ENCODE peak calls at places on chromosomes 11 and 22, in five cellular contexts. X is neural crest cell; I is Calu3; D is activated naive CD8-positive, alpha-beta T cell treated with anti-CD3 and anti-CD28 coated beads, Interleukin-2, amount 50 U/mL, for 24 hours; C is neuronal stem cell. V is an unnamed sample.

GRCh38 chr22:36328635-36329216 is 59.0 kb downstream of the MYH9 start:
- DNase-seq in I (no peak), D (peak; percentile 67), X (no peak), C (no peak), V (no peak)

GRCh38 chr11:31806944-31807790 is 4.0 kb downstream of the PAX6 start:
- DNase-seq in C (no peak), D (no peak), I (no peak), X (peak; percentile 3), V (no peak)

GRCh38 chr11:102513869-102514268 is 16.7 kb downstream of the MMP7 start:
- DNase-seq in X (no peak), I (no peak), D (no peak), C (no peak), V (no peak)

GRCh38 chr11:80320765-80321164 is 879.9 kb upstream of the TENM4 start:
- DNase-seq in I (no peak), C (no peak), D (no peak), X (no peak), V (no peak)

GRCh38 chr11:64009710-64010109 is 23.5 kb downstream of the OTUB1 start:
- DNase-seq in I (no peak), C (no peak), X (no peak), D (no peak), V (no peak)

GRCh38 chr11:45152740-45153595 is 6.5 kb downstream of the PRDM11 start:
- DNase-seq in I (no peak), D (no peak), X (no peak), C (no peak), V (no peak)

GRCh38 chr22:44453441-44454112 is 44.5 kb downstream of the RTL6 start:
- DNase-seq in D (no peak), I (no peak), X (no peak), C (no peak), V (no peak)

GRCh38 chr22:29689872-29690213 is 30.0 kb upstream of the CABP7 start:
- DNase-seq in D (peak; percentile 44), I (peak; percentile 60), C (peak; percentile 54), X (peak; percentile 73), V (peak; percentile 54)

GRCh38 chr11:133843454-133843987 is 1.8 kb downstream of the SPATA19 start:
- DNase-seq in D (no peak), X (no peak), I (no peak), C (no peak), V (no peak)

GRCh38 chr11:35791088-35791958 is 128.7 kb downstream of the TRIM44 start:
- DNase-seq in X (no peak), D (no peak), C (no peak), I (no peak), V (peak; percentile 35)

GRCh38 chr22:17501679-17502285 is 61.5 kb upstream of the SLC25A18 start:
- DNase-seq in D (no peak), X (peak; percentile 27), C (peak; percentile 42), I (peak; percentile 56), V (peak; percentile 69)